ENCODE peak calls at places on chromosomes 16 and 17, in ten cellular contexts. One of them, this sample, is unnamed.
A peak's percentile ranks its signal among the peaks of the same experiment; 100 is the strongest.

GRCh38 chr17:80475949-80476876 is at the start of gene NPTX1:
- DNase-seq in progenitor cell of endocrine pancreas: no peak
- DNase-seq in smooth muscle cell of the brain vasculature: no peak
- DNase-seq in T-helper 1 cell: no peak
- DNase-seq in dorsolateral prefrontal cortex: peak; percentile 52
- DNase-seq in stimulated activated CD8-positive, alpha-beta memory T cell treated with anti-CD3 and anti-CD28 coated beads, Interleukin-7, amount 100 ng/mL, for 1 hour: no peak
- DNase-seq in GM20000: peak; percentile 69
- DNase-seq in upper lobe of right lung: no peak
- DNase-seq in ascending aorta: no peak
- DNase-seq in GM19239: no peak
- DNase-seq in this sample: peak; percentile 60

GRCh38 chr17:60554377-60554788 is 28.3 kb upstream of the APPBP2 start:
- DNase-seq in progenitor cell of endocrine pancreas: no peak
- DNase-seq in smooth muscle cell of the brain vasculature: peak; percentile 36
- DNase-seq in T-helper 1 cell: no peak
- DNase-seq in dorsolateral prefrontal cortex: no peak
- DNase-seq in stimulated activated CD8-positive, alpha-beta memory T cell treated with anti-CD3 and anti-CD28 coated beads, Interleukin-7, amount 100 ng/mL, for 1 hour: no peak
- DNase-seq in GM20000: no peak
- DNase-seq in upper lobe of right lung: peak; percentile 75
- DNase-seq in ascending aorta: no peak
- DNase-seq in GM19239: no peak
- DNase-seq in this sample: peak; percentile 71

GRCh38 chr16:49094471-49094870 is 187.2 kb downstream of the CBLN1 start:
- DNase-seq in progenitor cell of endocrine pancreas: no peak
- DNase-seq in smooth muscle cell of the brain vasculature: no peak
- DNase-seq in T-helper 1 cell: no peak
- DNase-seq in dorsolateral prefrontal cortex: no peak
- DNase-seq in stimulated activated CD8-positive, alpha-beta memory T cell treated with anti-CD3 and anti-CD28 coated beads, Interleukin-7, amount 100 ng/mL, for 1 hour: no peak
- DNase-seq in GM20000: no peak
- DNase-seq in upper lobe of right lung: no peak
- DNase-seq in ascending aorta: no peak
- DNase-seq in GM19239: no peak
- DNase-seq in this sample: no peak

GRCh38 chr17:34892864-34893263 is 68.4 kb downstream of the CCT6B start:
- DNase-seq in progenitor cell of endocrine pancreas: peak; percentile 28
- DNase-seq in smooth muscle cell of the brain vasculature: no peak
- DNase-seq in T-helper 1 cell: no peak
- DNase-seq in dorsolateral prefrontal cortex: no peak
- DNase-seq in stimulated activated CD8-positive, alpha-beta memory T cell treated with anti-CD3 and anti-CD28 coated beads, Interleukin-7, amount 100 ng/mL, for 1 hour: no peak
- DNase-seq in GM20000: no peak
- DNase-seq in upper lobe of right lung: no peak
- DNase-seq in ascending aorta: no peak
- DNase-seq in GM19239: no peak
- DNase-seq in this sample: peak; percentile 37

GRCh38 chr16:66342294-66342900 is 24.1 kb upstream of the CDH5 start:
- DNase-seq in progenitor cell of endocrine pancreas: peak; percentile 33
- DNase-seq in smooth muscle cell of the brain vasculature: no peak
- DNase-seq in T-helper 1 cell: no peak
- DNase-seq in dorsolateral prefrontal cortex: no peak
- DNase-seq in stimulated activated CD8-positive, alpha-beta memory T cell treated with anti-CD3 and anti-CD28 coated beads, Interleukin-7, amount 100 ng/mL, for 1 hour: no peak
- DNase-seq in GM20000: peak; percentile 42
- DNase-seq in upper lobe of right lung: peak; percentile 63
- DNase-seq in ascending aorta: no peak
- DNase-seq in GM19239: peak; percentile 27
- DNase-seq in this sample: peak; percentile 44

GRCh38 chr17:27323538-27324212 is 29.8 kb downstream of the WSB1 start:
- DNase-seq in progenitor cell of endocrine pancreas: no peak
- DNase-seq in smooth muscle cell of the brain vasculature: no peak
- DNase-seq in T-helper 1 cell: no peak
- DNase-seq in dorsolateral prefrontal cortex: no peak
- DNase-seq in stimulated activated CD8-positive, alpha-beta memory T cell treated with anti-CD3 and anti-CD28 coated beads, Interleukin-7, amount 100 ng/mL, for 1 hour: no peak
- DNase-seq in GM20000: no peak
- DNase-seq in upper lobe of right lung: peak; percentile 89
- DNase-seq in ascending aorta: peak; percentile 80
- DNase-seq in GM19239: no peak
- DNase-seq in this sample: peak; percentile 72

GRCh38 chr16:70713342-70713741 is 27.5 kb upstream of the MTSS2 start:
- DNase-seq in progenitor cell of endocrine pancreas: no peak
- DNase-seq in smooth muscle cell of the brain vasculature: no peak
- DNase-seq in T-helper 1 cell: no peak
- DNase-seq in dorsolateral prefrontal cortex: no peak
- DNase-seq in stimulated activated CD8-positive, alpha-beta memory T cell treated with anti-CD3 and anti-CD28 coated beads, Interleukin-7, amount 100 ng/mL, for 1 hour: no peak
- DNase-seq in GM20000: no peak
- DNase-seq in upper lobe of right lung: no peak
- DNase-seq in ascending aorta: no peak
- DNase-seq in GM19239: no peak
- DNase-seq in this sample: peak; percentile 44

GRCh38 chr17:59844884-59845594 is 47.7 kb downstream of the TUBD1 start:
- DNase-seq in progenitor cell of endocrine pancreas: no peak
- DNase-seq in smooth muscle cell of the brain vasculature: no peak
- DNase-seq in T-helper 1 cell: no peak
- DNase-seq in dorsolateral prefrontal cortex: no peak
- DNase-seq in stimulated activated CD8-positive, alpha-beta memory T cell treated with anti-CD3 and anti-CD28 coated beads, Interleukin-7, amount 100 ng/mL, for 1 hour: no peak
- DNase-seq in GM20000: no peak
- DNase-seq in upper lobe of right lung: no peak
- DNase-seq in ascending aorta: no peak
- DNase-seq in GM19239: no peak
- DNase-seq in this sample: peak; percentile 36

GRCh38 chr17:40023590-40024292 is 8.5 kb downstream of the CSF3 start:
- DNase-seq in progenitor cell of endocrine pancreas: no peak
- DNase-seq in smooth muscle cell of the brain vasculature: no peak
- DNase-seq in T-helper 1 cell: no peak
- DNase-seq in dorsolateral prefrontal cortex: no peak
- DNase-seq in stimulated activated CD8-positive, alpha-beta memory T cell treated with anti-CD3 and anti-CD28 coated beads, Interleukin-7, amount 100 ng/mL, for 1 hour: no peak
- DNase-seq in GM20000: no peak
- DNase-seq in upper lobe of right lung: peak; percentile 87
- DNase-seq in ascending aorta: no peak
- DNase-seq in GM19239: no peak
- DNase-seq in this sample: no peak

GRCh38 chr16:82016268-82016667 is 5.0 kb upstream of the SDR42E1 start:
- DNase-seq in progenitor cell of endocrine pancreas: no peak
- DNase-seq in smooth muscle cell of the brain vasculature: peak; percentile 49
- DNase-seq in T-helper 1 cell: no peak
- DNase-seq in dorsolateral prefrontal cortex: no peak
- DNase-seq in stimulated activated CD8-positive, alpha-beta memory T cell treated with anti-CD3 and anti-CD28 coated beads, Interleukin-7, amount 100 ng/mL, for 1 hour: no peak
- DNase-seq in GM20000: no peak
- DNase-seq in upper lobe of right lung: no peak
- DNase-seq in ascending aorta: no peak
- DNase-seq in GM19239: no peak
- DNase-seq in this sample: peak; percentile 35

GRCh38 chr17:56393156-56393555 is 200.3 kb upstream of the NOG start:
- DNase-seq in progenitor cell of endocrine pancreas: no peak
- DNase-seq in smooth muscle cell of the brain vasculature: no peak
- DNase-seq in T-helper 1 cell: no peak
- DNase-seq in dorsolateral prefrontal cortex: no peak
- DNase-seq in stimulated activated CD8-positive, alpha-beta memory T cell treated with anti-CD3 and anti-CD28 coated beads, Interleukin-7, amount 100 ng/mL, for 1 hour: no peak
- DNase-seq in GM20000: no peak
- DNase-seq in upper lobe of right lung: no peak
- DNase-seq in ascending aorta: no peak
- DNase-seq in GM19239: no peak
- DNase-seq in this sample: no peak

GRCh38 chr17:59332890-59333377 is 1.5 kb downstream of the YPEL2 start:
- DNase-seq in progenitor cell of endocrine pancreas: no peak
- DNase-seq in smooth muscle cell of the brain vasculature: no peak
- DNase-seq in T-helper 1 cell: no peak
- DNase-seq in dorsolateral prefrontal cortex: peak; percentile 24
- DNase-seq in stimulated activated CD8-positive, alpha-beta memory T cell treated with anti-CD3 and anti-CD28 coated beads, Interleukin-7, amount 100 ng/mL, for 1 hour: no peak
- DNase-seq in GM20000: no peak
- DNase-seq in upper lobe of right lung: no peak
- DNase-seq in ascending aorta: peak; percentile 81
- DNase-seq in GM19239: no peak
- DNase-seq in this sample: peak; percentile 67

GRCh38 chr17:17675925-17676534 is 5.2 kb upstream of the RAI1 start:
- DNase-seq in progenitor cell of endocrine pancreas: no peak
- DNase-seq in smooth muscle cell of the brain vasculature: no peak
- DNase-seq in T-helper 1 cell: no peak
- DNase-seq in dorsolateral prefrontal cortex: no peak
- DNase-seq in stimulated activated CD8-positive, alpha-beta memory T cell treated with anti-CD3 and anti-CD28 coated beads, Interleukin-7, amount 100 ng/mL, for 1 hour: no peak
- DNase-seq in GM20000: peak; percentile 68
- DNase-seq in upper lobe of right lung: no peak
- DNase-seq in ascending aorta: no peak
- DNase-seq in GM19239: peak; percentile 57
- DNase-seq in this sample: peak; percentile 61

GRCh38 chr17:79305831-79306687 is 231.4 kb downstream of the ENGASE start:
- DNase-seq in progenitor cell of endocrine pancreas: no peak
- DNase-seq in smooth muscle cell of the brain vasculature: no peak
- DNase-seq in T-helper 1 cell: no peak
- DNase-seq in dorsolateral prefrontal cortex: peak; percentile 42
- DNase-seq in stimulated activated CD8-positive, alpha-beta memory T cell treated with anti-CD3 and anti-CD28 coated beads, Interleukin-7, amount 100 ng/mL, for 1 hour: no peak
- DNase-seq in GM20000: no peak
- DNase-seq in upper lobe of right lung: no peak
- DNase-seq in ascending aorta: peak; percentile 80
- DNase-seq in GM19239: no peak
- DNase-seq in this sample: peak; percentile 35

GRCh38 chr16:69107311-69107962 is 2.0 kb downstream of the HAS3 start:
- DNase-seq in progenitor cell of endocrine pancreas: no peak
- DNase-seq in smooth muscle cell of the brain vasculature: no peak
- DNase-seq in T-helper 1 cell: no peak
- DNase-seq in dorsolateral prefrontal cortex: peak; percentile 15
- DNase-seq in stimulated activated CD8-positive, alpha-beta memory T cell treated with anti-CD3 and anti-CD28 coated beads, Interleukin-7, amount 100 ng/mL, for 1 hour: no peak
- DNase-seq in GM20000: peak; percentile 47
- DNase-seq in upper lobe of right lung: peak; percentile 80
- DNase-seq in ascending aorta: no peak
- DNase-seq in GM19239: no peak
- DNase-seq in this sample: peak; percentile 67

GRCh38 chr17:74332763-74333220 is 6.8 kb downstream of the KIF19 start:
- DNase-seq in progenitor cell of endocrine pancreas: no peak
- DNase-seq in smooth muscle cell of the brain vasculature: no peak
- DNase-seq in T-helper 1 cell: no peak
- DNase-seq in dorsolateral prefrontal cortex: no peak
- DNase-seq in stimulated activated CD8-positive, alpha-beta memory T cell treated with anti-CD3 and anti-CD28 coated beads, Interleukin-7, amount 100 ng/mL, for 1 hour: no peak
- DNase-seq in GM20000: no peak
- DNase-seq in upper lobe of right lung: no peak
- DNase-seq in ascending aorta: no peak
- DNase-seq in GM19239: no peak
- DNase-seq in this sample: no peak

GRCh38 chr17:16537130-16537458 is 31.9 kb downstream of the ZNF287 start:
- DNase-seq in progenitor cell of endocrine pancreas: no peak
- DNase-seq in smooth muscle cell of the brain vasculature: no peak
- DNase-seq in T-helper 1 cell: no peak
- DNase-seq in dorsolateral prefrontal cortex: no peak
- DNase-seq in stimulated activated CD8-positive, alpha-beta memory T cell treated with anti-CD3 and anti-CD28 coated beads, Interleukin-7, amount 100 ng/mL, for 1 hour: no peak
- DNase-seq in GM20000: no peak
- DNase-seq in upper lobe of right lung: no peak
- DNase-seq in ascending aorta: no peak
- DNase-seq in GM19239: no peak
- DNase-seq in this sample: no peak

GRCh38 chr16:68197250-68197649 is 38.7 kb downstream of the ESRP2 start:
- DNase-seq in progenitor cell of endocrine pancreas: no peak
- DNase-seq in smooth muscle cell of the brain vasculature: no peak
- DNase-seq in T-helper 1 cell: no peak
- DNase-seq in dorsolateral prefrontal cortex: no peak
- DNase-seq in stimulated activated CD8-positive, alpha-beta memory T cell treated with anti-CD3 and anti-CD28 coated beads, Interleukin-7, amount 100 ng/mL, for 1 hour: no peak
- DNase-seq in GM20000: no peak
- DNase-seq in upper lobe of right lung: no peak
- DNase-seq in ascending aorta: no peak
- DNase-seq in GM19239: no peak
- DNase-seq in this sample: peak; percentile 59

GRCh38 chr16:71426069-71426879 is 15.6 kb downstream of the TLE7 start:
- DNase-seq in progenitor cell of endocrine pancreas: peak; percentile 80
- DNase-seq in smooth muscle cell of the brain vasculature: peak; percentile 15
- DNase-seq in T-helper 1 cell: no peak
- DNase-seq in dorsolateral prefrontal cortex: no peak
- DNase-seq in stimulated activated CD8-positive, alpha-beta memory T cell treated with anti-CD3 and anti-CD28 coated beads, Interleukin-7, amount 100 ng/mL, for 1 hour: no peak
- DNase-seq in GM20000: peak; percentile 72
- DNase-seq in upper lobe of right lung: peak; percentile 57
- DNase-seq in ascending aorta: no peak
- DNase-seq in GM19239: no peak
- DNase-seq in this sample: peak; percentile 70

GRCh38 chr17:50934672-50935200 is 68.6 kb upstream of the TOB1 start:
- DNase-seq in progenitor cell of endocrine pancreas: no peak
- DNase-seq in smooth muscle cell of the brain vasculature: no peak
- DNase-seq in T-helper 1 cell: no peak
- DNase-seq in dorsolateral prefrontal cortex: no peak
- DNase-seq in stimulated activated CD8-positive, alpha-beta memory T cell treated with anti-CD3 and anti-CD28 coated beads, Interleukin-7, amount 100 ng/mL, for 1 hour: no peak
- DNase-seq in GM20000: no peak
- DNase-seq in upper lobe of right lung: no peak
- DNase-seq in ascending aorta: no peak
- DNase-seq in GM19239: no peak
- DNase-seq in this sample: no peak

GRCh38 chr16:813204-813915 is 12.8 kb upstream of the GNG13 start:
- DNase-seq in progenitor cell of endocrine pancreas: peak; percentile 60
- DNase-seq in smooth muscle cell of the brain vasculature: no peak
- DNase-seq in T-helper 1 cell: peak; percentile 34
- DNase-seq in dorsolateral prefrontal cortex: peak; percentile 70
- DNase-seq in stimulated activated CD8-positive, alpha-beta memory T cell treated with anti-CD3 and anti-CD28 coated beads, Interleukin-7, amount 100 ng/mL, for 1 hour: no peak
- DNase-seq in GM20000: peak; percentile 84
- DNase-seq in upper lobe of right lung: no peak
- DNase-seq in ascending aorta: no peak
- DNase-seq in GM19239: no peak
- DNase-seq in this sample: peak; percentile 72

GRCh38 chr17:2736956-2737355 is 12.5 kb downstream of the CCDC92B start:
- DNase-seq in progenitor cell of endocrine pancreas: no peak
- DNase-seq in smooth muscle cell of the brain vasculature: no peak
- DNase-seq in T-helper 1 cell: no peak
- DNase-seq in dorsolateral prefrontal cortex: no peak
- DNase-seq in stimulated activated CD8-positive, alpha-beta memory T cell treated with anti-CD3 and anti-CD28 coated beads, Interleukin-7, amount 100 ng/mL, for 1 hour: no peak
- DNase-seq in GM20000: no peak
- DNase-seq in upper lobe of right lung: no peak
- DNase-seq in ascending aorta: no peak
- DNase-seq in GM19239: no peak
- DNase-seq in this sample: no peak

GRCh38 chr17:1060991-1061390 is 64.1 kb downstream of the TIMM22 start:
- DNase-seq in progenitor cell of endocrine pancreas: no peak
- DNase-seq in smooth muscle cell of the brain vasculature: peak; percentile 80
- DNase-seq in T-helper 1 cell: no peak
- DNase-seq in dorsolateral prefrontal cortex: peak; percentile 48
- DNase-seq in stimulated activated CD8-positive, alpha-beta memory T cell treated with anti-CD3 and anti-CD28 coated beads, Interleukin-7, amount 100 ng/mL, for 1 hour: no peak
- DNase-seq in GM20000: no peak
- DNase-seq in upper lobe of right lung: peak; percentile 81
- DNase-seq in ascending aorta: peak; percentile 81
- DNase-seq in GM19239: no peak
- DNase-seq in this sample: peak; percentile 99

GRCh38 chr16:82855471-82855870 is 228.7 kb downstream of the CDH13 start:
- DNase-seq in progenitor cell of endocrine pancreas: no peak
- DNase-seq in smooth muscle cell of the brain vasculature: no peak
- DNase-seq in T-helper 1 cell: no peak
- DNase-seq in dorsolateral prefrontal cortex: no peak
- DNase-seq in stimulated activated CD8-positive, alpha-beta memory T cell treated with anti-CD3 and anti-CD28 coated beads, Interleukin-7, amount 100 ng/mL, for 1 hour: no peak
- DNase-seq in GM20000: no peak
- DNase-seq in upper lobe of right lung: no peak
- DNase-seq in ascending aorta: no peak
- DNase-seq in GM19239: no peak
- DNase-seq in this sample: peak; percentile 83

GRCh38 chr17:75826561-75827290 is 17.5 kb downstream of the UNC13D start:
- DNase-seq in progenitor cell of endocrine pancreas: no peak
- DNase-seq in smooth muscle cell of the brain vasculature: no peak
- DNase-seq in T-helper 1 cell: no peak
- DNase-seq in dorsolateral prefrontal cortex: no peak
- DNase-seq in stimulated activated CD8-positive, alpha-beta memory T cell treated with anti-CD3 and anti-CD28 coated beads, Interleukin-7, amount 100 ng/mL, for 1 hour: no peak
- DNase-seq in GM20000: peak; percentile 25
- DNase-seq in upper lobe of right lung: no peak
- DNase-seq in ascending aorta: no peak
- DNase-seq in GM19239: no peak
- DNase-seq in this sample: no peak

GRCh38 chr16:27784351-27785306 is 234.7 kb downstream of the KATNIP start:
- DNase-seq in progenitor cell of endocrine pancreas: no peak
- DNase-seq in smooth muscle cell of the brain vasculature: no peak
- DNase-seq in T-helper 1 cell: no peak
- DNase-seq in dorsolateral prefrontal cortex: no peak
- DNase-seq in stimulated activated CD8-positive, alpha-beta memory T cell treated with anti-CD3 and anti-CD28 coated beads, Interleukin-7, amount 100 ng/mL, for 1 hour: no peak
- DNase-seq in GM20000: no peak
- DNase-seq in upper lobe of right lung: no peak
- DNase-seq in ascending aorta: no peak
- DNase-seq in GM19239: no peak
- DNase-seq in this sample: no peak

GRCh38 chr16:66357523-66357928 is 9.0 kb upstream of the CDH5 start:
- DNase-seq in progenitor cell of endocrine pancreas: no peak
- DNase-seq in smooth muscle cell of the brain vasculature: no peak
- DNase-seq in T-helper 1 cell: peak; percentile 20
- DNase-seq in dorsolateral prefrontal cortex: peak; percentile 24
- DNase-seq in stimulated activated CD8-positive, alpha-beta memory T cell treated with anti-CD3 and anti-CD28 coated beads, Interleukin-7, amount 100 ng/mL, for 1 hour: no peak
- DNase-seq in GM20000: peak; percentile 62
- DNase-seq in upper lobe of right lung: no peak
- DNase-seq in ascending aorta: peak; percentile 77
- DNase-seq in GM19239: peak; percentile 30
- DNase-seq in this sample: peak; percentile 87

GRCh38 chr17:6775871-6776405 is at the start of gene FBXO39:
- DNase-seq in progenitor cell of endocrine pancreas: no peak
- DNase-seq in smooth muscle cell of the brain vasculature: no peak
- DNase-seq in T-helper 1 cell: no peak
- DNase-seq in dorsolateral prefrontal cortex: no peak
- DNase-seq in stimulated activated CD8-positive, alpha-beta memory T cell treated with anti-CD3 and anti-CD28 coated beads, Interleukin-7, amount 100 ng/mL, for 1 hour: no peak
- DNase-seq in GM20000: no peak
- DNase-seq in upper lobe of right lung: peak; percentile 68
- DNase-seq in ascending aorta: no peak
- DNase-seq in GM19239: no peak
- DNase-seq in this sample: peak; percentile 45

This sample was measured in GM23248.